ENCODE peak calls at places on chromosomes 7 and 10, in four cellular contexts. R is astrocyte of the spinal cord, S is epithelial cell of proximal tubule, I is IMR-90. G is an unnamed sample.
A peak's percentile ranks its signal among the peaks of the same experiment; 100 is the strongest.

GRCh38 chr10:104349623-104350142 is 4.0 kb upstream of the CFAP58 start:
- DNase-seq in R (peak; percentile 60), S (peak; percentile 74), I (peak; percentile 68), G (no peak)

GRCh38 chr7:88866265-88866863 is 70.8 kb upstream of the TEX47 start:
- DNase-seq in R (no peak), S (no peak), I (no peak), G (no peak)

GRCh38 chr7:73834626-73835191 is 3.9 kb downstream of the CLDN4 start:
- DNase-seq in R (no peak), S (no peak), I (no peak), G (no peak)

GRCh38 chr10:132422931-132423813 is 26.2 kb downstream of the PWWP2B start:
- DNase-seq in R (no peak), S (no peak), I (no peak), G (no peak)

GRCh38 chr10:20396168-20396567 is 500.9 kb downstream of the NEBL start:
- DNase-seq in R (no peak), S (no peak), I (no peak), G (no peak)

GRCh38 chr7:79593819-79594218 is 140.4 kb upstream of the MAGI2 start:
- DNase-seq in R (no peak), S (no peak), I (no peak), G (no peak)

GRCh38 chr10:124460144-124460543 is 1.5 kb upstream of the LHPP start:
- DNase-seq in R (no peak), S (no peak), I (no peak), G (no peak)

GRCh38 chr7:93830141-93830925 is 60.2 kb downstream of the TFPI2 start:
- DNase-seq in R (no peak), S (no peak), I (no peak), G (no peak)

GRCh38 chr7:134527979-134528371 is 608 bp downstream of the AKR1B10 start:
- DNase-seq in R (peak; percentile 82), S (no peak), I (peak; percentile 86), G (no peak)

GRCh38 chr7:42380411-42380810 is 143.4 kb upstream of the GLI3 start:
- DNase-seq in R (peak; percentile 34), S (no peak), I (no peak), G (no peak)

GRCh38 chr10:59098387-59098786 is 78.1 kb upstream of the PHYHIPL start:
- DNase-seq in R (peak; percentile 53), S (no peak), I (peak; percentile 65), G (no peak)

GRCh38 chr7:82359426-82359825 is 84.2 kb downstream of the CACNA2D1 start:
- DNase-seq in R (no peak), S (no peak), I (no peak), G (no peak)

GRCh38 chr7:5827755-5828154 is 46.3 kb upstream of the RNF216 start:
- DNase-seq in R (no peak), S (no peak), I (no peak), G (no peak)

GRCh38 chr10:64528294-64529002 is 1007.2 kb downstream of the REEP3 start:
- DNase-seq in R (no peak), S (no peak), I (no peak), G (no peak)

GRCh38 chr10:8404721-8405120 is 350.2 kb downstream of the GATA3 start:
- DNase-seq in R (peak; percentile 32), S (no peak), I (no peak), G (no peak)
- H3K4me3 ChIP-seq in R (no peak overlapping the region), S (no peak overlapping the region), I (no peak overlapping the region), G (no peak overlapping the region)

GRCh38 chr7:19970514-19970913 is 197.1 kb upstream of the TMEM196 start:
- DNase-seq in R (no peak), S (no peak), I (no peak), G (no peak)
- TF ChIP-seq CTCF in R (no peak), S (no peak), I (no peak), G (no peak)

DNA sequence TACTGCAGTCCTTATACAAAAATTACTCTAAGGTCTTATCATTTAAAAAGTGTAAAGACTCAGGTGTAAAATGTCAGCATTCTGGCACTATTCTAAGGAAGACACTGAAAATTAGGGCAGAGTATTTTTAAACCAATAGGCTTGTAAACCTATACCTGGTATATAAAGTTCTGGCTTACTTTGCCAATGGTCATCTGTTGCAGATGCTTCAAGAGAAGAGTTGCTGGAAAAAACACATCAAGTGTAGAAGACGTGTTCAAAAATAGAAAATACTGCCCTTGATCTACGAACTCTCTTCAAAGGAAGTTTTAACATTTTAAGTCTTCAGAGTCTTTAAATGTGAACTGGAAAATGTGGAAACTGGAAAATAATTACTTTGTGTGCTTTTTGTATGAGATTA is 23.9 kb downstream of the NT5C3A start:
- DNase-seq in R (no peak), S (no peak), I (no peak), G (no peak)
- H3K4me3 ChIP-seq in R (no peak overlapping the region), S (peak overlapping the region; percentile 55), I (no peak overlapping the region), G (no peak overlapping the region)

DNA sequence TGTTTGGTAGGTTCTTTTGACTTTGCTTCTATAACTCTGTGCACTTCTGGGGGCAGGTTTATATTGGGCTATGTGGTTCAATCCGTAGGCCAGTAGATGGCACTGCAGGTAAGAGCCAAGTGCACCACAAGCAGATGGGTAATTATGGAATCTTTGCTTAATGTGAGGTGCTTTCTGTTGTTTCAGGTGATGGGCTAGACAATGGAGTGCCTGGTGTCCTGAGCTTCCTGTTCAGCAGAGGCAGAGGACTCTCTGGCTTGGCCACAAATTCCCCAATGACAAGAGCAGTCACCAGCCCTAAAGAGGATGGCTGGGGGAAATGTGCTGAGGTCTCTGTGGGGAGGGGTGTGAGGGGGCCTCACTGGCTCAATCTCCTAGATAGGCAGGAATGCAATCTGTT is 455.0 kb downstream of the CCSER2 start:
- DNase-seq in R (peak; percentile 45), S (no peak), I (no peak), G (peak; percentile 4)
- TF ChIP-seq CTCF in R (peak; percentile 76), S (peak; percentile 80), I (peak; percentile 46), G (peak; percentile 40)

G was measured in dorsolateral prefrontal cortex.